ENCODE peak calls at places on chromosomes 2 and 18, in eight cellular contexts. One of them, this sample, is unnamed.

GRCh38 chr2:112061299-112061698 is 6.2 kb downstream of the TMEM87B start:
- DNase-seq in left ventricle myocardium superior: no peak
- DNase-seq in AG04450: no peak
- DNase-seq in Panc1: no peak
- DNase-seq in cardiac muscle cell: no peak
- DNase-seq in SW 1271: no peak
- DNase-seq in AG10803: no peak
- DNase-seq in HTR-8/SVneo: no peak
- DNase-seq in this sample: no peak

GRCh38 chr18:70166668-70167067 is 38.8 kb downstream of the RTTN start:
- DNase-seq in AG04450: no peak
- DNase-seq in cardiac muscle cell: no peak
- DNase-seq in SW 1271: no peak
- DNase-seq in left ventricle myocardium superior: no peak
- DNase-seq in AG10803: no peak
- DNase-seq in HTR-8/SVneo: no peak
- DNase-seq in Panc1: no peak
- DNase-seq in this sample: no peak

GRCh38 chr2:68371581-68371980 is 6.5 kb downstream of the PLEK start:
- DNase-seq in Panc1: no peak
- DNase-seq in cardiac muscle cell: no peak
- DNase-seq in AG10803: no peak
- DNase-seq in HTR-8/SVneo: no peak
- DNase-seq in left ventricle myocardium superior: no peak
- DNase-seq in SW 1271: no peak
- DNase-seq in AG04450: no peak
- DNase-seq in this sample: no peak

GRCh38 chr2:79782540-79782939 is 269.7 kb downstream of the CTNNA2 start:
- DNase-seq in AG10803: no peak
- DNase-seq in SW 1271: no peak
- DNase-seq in AG04450: no peak
- DNase-seq in left ventricle myocardium superior: no peak
- DNase-seq in cardiac muscle cell: no peak
- DNase-seq in HTR-8/SVneo: no peak
- DNase-seq in Panc1: no peak
- DNase-seq in this sample: no peak

GRCh38 chr2:182163878-182164277 is 178.2 kb downstream of the PPP1R1C start:
- DNase-seq in left ventricle myocardium superior: no peak
- DNase-seq in SW 1271: no peak
- DNase-seq in HTR-8/SVneo: no peak
- DNase-seq in AG10803: no peak
- DNase-seq in AG04450: no peak
- DNase-seq in cardiac muscle cell: no peak
- DNase-seq in Panc1: no peak
- DNase-seq in this sample: no peak

GRCh38 chr2:160680294-160680693 is 186.7 kb upstream of the RBMS1 start:
- DNase-seq in AG04450: no peak
- DNase-seq in Panc1: no peak
- DNase-seq in left ventricle myocardium superior: no peak
- DNase-seq in cardiac muscle cell: no peak
- DNase-seq in HTR-8/SVneo: no peak
- DNase-seq in AG10803: no peak
- DNase-seq in SW 1271: no peak
- DNase-seq in this sample: no peak

GRCh38 chr2:164948540-164948939 is 6.8 kb downstream of the SLC38A11 start:
- DNase-seq in SW 1271: no peak
- DNase-seq in cardiac muscle cell: no peak
- DNase-seq in AG04450: no peak
- DNase-seq in AG10803: no peak
- DNase-seq in Panc1: no peak
- DNase-seq in left ventricle myocardium superior: no peak
- DNase-seq in HTR-8/SVneo: no peak
- DNase-seq in this sample: no peak

GRCh38 chr18:70289351-70290330 is 796 bp downstream of the SOCS6 start:
- DNase-seq in HTR-8/SVneo: no peak
- DNase-seq in left ventricle myocardium superior: peak
- DNase-seq in cardiac muscle cell: peak
- DNase-seq in SW 1271: no peak
- DNase-seq in AG04450: no peak
- DNase-seq in AG10803: peak
- DNase-seq in Panc1: no peak
- DNase-seq in this sample: no peak

GRCh38 chr2:110143982-110144381 is 28.4 kb upstream of the MALL start:
- DNase-seq in AG10803: no peak
- DNase-seq in HTR-8/SVneo: no peak
- DNase-seq in AG04450: no peak
- DNase-seq in SW 1271: no peak
- DNase-seq in left ventricle myocardium superior: no peak
- DNase-seq in cardiac muscle cell: no peak
- DNase-seq in Panc1: no peak
- DNase-seq in this sample: no peak

GRCh38 chr18:31684279-31685096 is at the start of gene B4GALT6:
- DNase-seq in cardiac muscle cell: peak
- DNase-seq in SW 1271: peak
- DNase-seq in AG04450: no peak
- DNase-seq in HTR-8/SVneo: no peak
- DNase-seq in AG10803: peak
- DNase-seq in Panc1: no peak
- DNase-seq in left ventricle myocardium superior: peak
- DNase-seq in this sample: peak

GRCh38 chr18:4016391-4017049 is 438.6 kb downstream of the DLGAP1 start:
- DNase-seq in cardiac muscle cell: no peak
- DNase-seq in left ventricle myocardium superior: no peak
- DNase-seq in SW 1271: no peak
- DNase-seq in HTR-8/SVneo: no peak
- DNase-seq in AG04450: no peak
- DNase-seq in AG10803: peak
- DNase-seq in Panc1: no peak
- DNase-seq in this sample: no peak

GRCh38 chr2:84830095-84830494 is 50.8 kb downstream of the TRABD2A start:
- DNase-seq in left ventricle myocardium superior: peak
- DNase-seq in HTR-8/SVneo: peak
- DNase-seq in AG10803: peak
- DNase-seq in cardiac muscle cell: peak
- DNase-seq in SW 1271: no peak
- DNase-seq in Panc1: no peak
- DNase-seq in AG04450: no peak
- DNase-seq in this sample: no peak

GRCh38 chr2:24613154-24613814 is 122.2 kb downstream of the NCOA1 start:
- DNase-seq in SW 1271: no peak
- DNase-seq in left ventricle myocardium superior: no peak
- DNase-seq in AG04450: peak
- DNase-seq in AG10803: peak
- DNase-seq in cardiac muscle cell: peak
- DNase-seq in Panc1: peak
- DNase-seq in HTR-8/SVneo: peak
- DNase-seq in this sample: no peak

GRCh38 chr2:122168799-122169198 is 413.3 kb downstream of the TSN start:
- DNase-seq in HTR-8/SVneo: no peak
- DNase-seq in AG10803: no peak
- DNase-seq in AG04450: no peak
- DNase-seq in Panc1: no peak
- DNase-seq in left ventricle myocardium superior: no peak
- DNase-seq in cardiac muscle cell: peak
- DNase-seq in SW 1271: no peak
- DNase-seq in this sample: no peak

GRCh38 chr2:1515986-1516797 is 102.9 kb downstream of the TPO start:
- DNase-seq in AG04450: no peak
- DNase-seq in Panc1: no peak
- DNase-seq in cardiac muscle cell: no peak
- DNase-seq in SW 1271: no peak
- DNase-seq in AG10803: no peak
- DNase-seq in HTR-8/SVneo: no peak
- DNase-seq in left ventricle myocardium superior: no peak
- DNase-seq in this sample: no peak

GRCh38 chr2:188678921-188679320 is 295.3 kb upstream of the COL3A1 start:
- DNase-seq in cardiac muscle cell: peak
- DNase-seq in HTR-8/SVneo: no peak
- DNase-seq in AG10803: peak
- DNase-seq in AG04450: no peak
- DNase-seq in Panc1: no peak
- DNase-seq in SW 1271: no peak
- DNase-seq in left ventricle myocardium superior: no peak
- DNase-seq in this sample: no peak

GRCh38 chr2:132916219-132916618 is 246.2 kb upstream of the LYPD1 start:
- DNase-seq in SW 1271: no peak
- DNase-seq in HTR-8/SVneo: no peak
- DNase-seq in AG04450: no peak
- DNase-seq in Panc1: no peak
- DNase-seq in cardiac muscle cell: no peak
- DNase-seq in AG10803: no peak
- DNase-seq in left ventricle myocardium superior: no peak
- DNase-seq in this sample: no peak

GRCh38 chr18:57430166-57430958 is 4.8 kb upstream of the ONECUT2 start:
- DNase-seq in Panc1: no peak
- DNase-seq in SW 1271: no peak
- DNase-seq in left ventricle myocardium superior: no peak
- DNase-seq in AG10803: no peak
- DNase-seq in HTR-8/SVneo: no peak
- DNase-seq in AG04450: no peak
- DNase-seq in cardiac muscle cell: no peak
- DNase-seq in this sample: peak

GRCh38 chr2:10638093-10638492 is 51.7 kb downstream of the NOL10 start:
- DNase-seq in HTR-8/SVneo: no peak
- DNase-seq in AG04450: no peak
- DNase-seq in AG10803: no peak
- DNase-seq in Panc1: no peak
- DNase-seq in SW 1271: no peak
- DNase-seq in left ventricle myocardium superior: no peak
- DNase-seq in cardiac muscle cell: no peak
- DNase-seq in this sample: no peak

GRCh38 chr2:148928395-148928794 is 53.4 kb downstream of the KIF5C start:
- DNase-seq in cardiac muscle cell: no peak
- DNase-seq in left ventricle myocardium superior: no peak
- DNase-seq in Panc1: no peak
- DNase-seq in SW 1271: no peak
- DNase-seq in HTR-8/SVneo: no peak
- DNase-seq in AG04450: no peak
- DNase-seq in AG10803: no peak
- DNase-seq in this sample: no peak

GRCh38 chr2:175597286-175597685 is 404.8 kb downstream of the LNPK start:
- DNase-seq in Panc1: no peak
- DNase-seq in AG04450: no peak
- DNase-seq in left ventricle myocardium superior: no peak
- DNase-seq in cardiac muscle cell: no peak
- DNase-seq in HTR-8/SVneo: no peak
- DNase-seq in SW 1271: no peak
- DNase-seq in AG10803: peak
- DNase-seq in this sample: no peak

GRCh38 chr2:188068093-188068492 is 223.6 kb upstream of the GULP1 start:
- DNase-seq in Panc1: no peak
- DNase-seq in left ventricle myocardium superior: no peak
- DNase-seq in cardiac muscle cell: no peak
- DNase-seq in HTR-8/SVneo: no peak
- DNase-seq in SW 1271: no peak
- DNase-seq in AG04450: no peak
- DNase-seq in AG10803: no peak
- DNase-seq in this sample: no peak

GRCh38 chr2:197414515-197414914 is 20.3 kb downstream of the SF3B1 start:
- DNase-seq in AG10803: no peak
- DNase-seq in cardiac muscle cell: no peak
- DNase-seq in Panc1: no peak
- DNase-seq in left ventricle myocardium superior: no peak
- DNase-seq in HTR-8/SVneo: no peak
- DNase-seq in AG04450: no peak
- DNase-seq in SW 1271: no peak
- DNase-seq in this sample: no peak

GRCh38 chr2:151845481-151845880 is 17.3 kb upstream of the ARL5A start:
- DNase-seq in HTR-8/SVneo: no peak
- DNase-seq in SW 1271: no peak
- DNase-seq in left ventricle myocardium superior: no peak
- DNase-seq in AG04450: no peak
- DNase-seq in Panc1: no peak
- DNase-seq in cardiac muscle cell: no peak
- DNase-seq in AG10803: no peak
- DNase-seq in this sample: no peak

GRCh38 chr2:19046986-19047780 is 311.2 kb downstream of the OSR1 start:
- DNase-seq in AG10803: no peak
- DNase-seq in cardiac muscle cell: peak
- DNase-seq in left ventricle myocardium superior: no peak
- DNase-seq in HTR-8/SVneo: no peak
- DNase-seq in Panc1: no peak
- DNase-seq in SW 1271: no peak
- DNase-seq in AG04450: no peak
- DNase-seq in this sample: no peak

GRCh38 chr18:78794031-78794430 is 185.6 kb upstream of the SALL3 start:
- DNase-seq in AG10803: no peak
- DNase-seq in Panc1: no peak
- DNase-seq in SW 1271: no peak
- DNase-seq in cardiac muscle cell: no peak
- DNase-seq in left ventricle myocardium superior: no peak
- DNase-seq in AG04450: no peak
- DNase-seq in HTR-8/SVneo: no peak
- DNase-seq in this sample: no peak

GRCh38 chr18:47345996-47346395 is 94.5 kb upstream of the SKOR2 start:
- DNase-seq in HTR-8/SVneo: no peak
- DNase-seq in Panc1: no peak
- DNase-seq in AG04450: no peak
- DNase-seq in SW 1271: no peak
- DNase-seq in left ventricle myocardium superior: no peak
- DNase-seq in AG10803: no peak
- DNase-seq in cardiac muscle cell: no peak
- DNase-seq in this sample: no peak

GRCh38 chr2:56123538-56123937 is 60.3 kb upstream of the CCDC85A start:
- DNase-seq in Panc1: no peak
- DNase-seq in AG10803: no peak
- DNase-seq in cardiac muscle cell: no peak
- DNase-seq in AG04450: no peak
- DNase-seq in left ventricle myocardium superior: no peak
- DNase-seq in SW 1271: no peak
- DNase-seq in HTR-8/SVneo: no peak
- DNase-seq in this sample: no peak

GRCh38 chr2:45173513-45173912 is 164.3 kb upstream of the SIX2 start:
- DNase-seq in HTR-8/SVneo: peak
- DNase-seq in cardiac muscle cell: peak
- DNase-seq in Panc1: peak
- DNase-seq in SW 1271: no peak
- DNase-seq in AG04450: peak
- DNase-seq in left ventricle myocardium superior: no peak
- DNase-seq in AG10803: peak
- DNase-seq in this sample: no peak

GRCh38 chr2:166229678-166230023 is 101.8 kb upstream of the SCN1A start:
- DNase-seq in cardiac muscle cell: no peak
- DNase-seq in AG04450: no peak
- DNase-seq in HTR-8/SVneo: no peak
- DNase-seq in SW 1271: no peak
- DNase-seq in left ventricle myocardium superior: no peak
- DNase-seq in AG10803: no peak
- DNase-seq in Panc1: no peak
- DNase-seq in this sample: no peak

GRCh38 chr2:168293766-168294165 is 46.4 kb upstream of the STK39 start:
- DNase-seq in cardiac muscle cell: no peak
- DNase-seq in AG10803: peak
- DNase-seq in Panc1: no peak
- DNase-seq in SW 1271: no peak
- DNase-seq in AG04450: no peak
- DNase-seq in HTR-8/SVneo: no peak
- DNase-seq in left ventricle myocardium superior: no peak
- DNase-seq in this sample: no peak

GRCh38 chr2:32262105-32262504 is 2.6 kb downstream of the NLRC4 start:
- DNase-seq in Panc1: no peak
- DNase-seq in HTR-8/SVneo: no peak
- DNase-seq in left ventricle myocardium superior: no peak
- DNase-seq in cardiac muscle cell: no peak
- DNase-seq in AG04450: no peak
- DNase-seq in AG10803: no peak
- DNase-seq in SW 1271: no peak
- DNase-seq in this sample: no peak

GRCh38 chr2:206443735-206444527 is 599 bp downstream of the ADAM23 start:
- DNase-seq in left ventricle myocardium superior: no peak
- DNase-seq in cardiac muscle cell: peak
- DNase-seq in AG10803: peak
- DNase-seq in SW 1271: no peak
- DNase-seq in HTR-8/SVneo: peak
- DNase-seq in AG04450: no peak
- DNase-seq in Panc1: no peak
- DNase-seq in this sample: peak

GRCh38 chr2:215711484-215712034 is 275.7 kb upstream of the FN1 start:
- DNase-seq in HTR-8/SVneo: peak
- DNase-seq in AG10803: peak
- DNase-seq in SW 1271: no peak
- DNase-seq in AG04450: no peak
- DNase-seq in Panc1: no peak
- DNase-seq in cardiac muscle cell: peak
- DNase-seq in left ventricle myocardium superior: no peak
- DNase-seq in this sample: no peak

This sample was measured in memory B cell.